ENCODE peak calls at places on chromosome 19, in eight cellular contexts. Q is AG09309; U is stimulated activated CD8-positive, alpha-beta memory T cell treated with anti-CD3 and anti-CD28 coated beads, Interleukin-7, amount 100 ng/mL, for 24 hours; W is SW480; E is T follicular helper cell; C is transverse colon; V is activated T-cell treated with anti-CD3 and anti-CD28 coated beads, Interleukin-2, amount 50 U/mL, for 1 hour; G is activated naive CD8-positive, alpha-beta T cell treated with anti-CD3 and anti-CD28 coated beads for 36 hours. M is an unnamed sample.

GRCh38 chr19:15292847-15293582 is 39.3 kb downstream of the BRD4 start:
- DNase-seq in V (no peak), C (no peak), W (no peak), G (no peak), Q (no peak), U (no peak), E (no peak), M (no peak)

GRCh38 chr19:49679832-49680472 is 2.9 kb downstream of the PRMT1 start:
- DNase-seq in W (no peak), V (no peak), U (no peak), Q (no peak), E (no peak), C (no peak), G (no peak), M (no peak)

GRCh38 chr19:18995804-18996241 is 37.5 kb downstream of the SUGP2 start:
- DNase-seq in U (no peak), C (peak; percentile 17), W (peak; percentile 78), G (peak; percentile 21), V (no peak), Q (peak; percentile 62), E (no peak), M (no peak)

GRCh38 chr19:8237026-8237425 is 27.9 kb downstream of the CERS4 start:
- DNase-seq in E (no peak), V (no peak), W (no peak), Q (no peak), G (no peak), C (no peak), U (no peak), M (no peak)

GRCh38 chr19:1977116-1977515 is 36.1 kb downstream of the CSNK1G2 start:
- DNase-seq in V (no peak), W (no peak), Q (no peak), G (no peak), C (no peak), U (no peak), E (no peak), M (no peak)

GRCh38 chr19:3366761-3367571 is 583 bp downstream of the NFIC start:
- DNase-seq in V (no peak), G (peak; percentile 29), E (no peak), Q (no peak), C (peak; percentile 54), W (no peak), U (no peak), M (no peak)

GRCh38 chr19:40688987-40689338 is 1.5 kb downstream of the NUMBL start:
- DNase-seq in G (no peak), C (no peak), E (no peak), W (no peak), U (no peak), Q (no peak), V (no peak), M (no peak)

GRCh38 chr19:2540646-2541454 is 64.9 kb downstream of the GADD45B start:
- DNase-seq in C (peak; percentile 82), Q (peak; percentile 91), E (no peak), G (no peak), V (no peak), W (peak; percentile 94), U (no peak), M (peak; percentile 95)

GRCh38 chr19:58084596-58085347 is 13.3 kb downstream of the ZSCAN18 start:
- DNase-seq in Q (no peak), V (no peak), G (no peak), E (no peak), W (no peak), C (no peak), U (no peak), M (no peak)

GRCh38 chr19:10086032-10086903 is at the start of gene SHFL:
- DNase-seq in E (peak; percentile 77), W (peak; percentile 58), Q (no peak), V (peak; percentile 89), U (peak; percentile 47), G (peak; percentile 89), C (peak; percentile 88), M (peak; percentile 75)

GRCh38 chr19:40523322-40524047 is 53.2 kb upstream of the SHKBP1 start:
- DNase-seq in W (peak; percentile 87), C (peak; percentile 88), V (peak; percentile 41), G (peak; percentile 57), U (peak; percentile 21), E (peak; percentile 12), Q (peak; percentile 3), M (peak; percentile 85)

GRCh38 chr19:46974181-46974580 is 45.5 kb upstream of the NPAS1 start:
- DNase-seq in U (no peak), G (no peak), W (no peak), V (no peak), Q (no peak), C (no peak), E (no peak), M (no peak)

GRCh38 chr19:8611890-8612806 is 1.6 kb upstream of the ADAMTS10 start:
- DNase-seq in W (peak; percentile 60), C (peak; percentile 35), Q (peak; percentile 56), G (no peak), V (no peak), E (no peak), U (no peak), M (no peak)

GRCh38 chr19:42402376-42403116 is 12.4 kb upstream of the CNFN start:
- DNase-seq in W (no peak), C (no peak), E (no peak), G (no peak), U (no peak), V (no peak), Q (no peak), M (no peak)

GRCh38 chr19:46629546-46630025 is 4.7 kb upstream of the PTGIR start:
- DNase-seq in E (no peak), Q (no peak), U (no peak), W (no peak), V (no peak), G (no peak), C (no peak), M (no peak)

GRCh38 chr19:36266375-36266961 is 51.6 kb downstream of the ZNF146 start:
- DNase-seq in U (no peak), W (no peak), C (no peak), G (no peak), V (no peak), Q (no peak), E (no peak), M (no peak)

GRCh38 chr19:4130635-4131438 is 6.9 kb upstream of the MAP2K2 start:
- DNase-seq in G (no peak), W (peak; percentile 76), V (no peak), E (no peak), U (no peak), Q (no peak), C (peak; percentile 39), M (peak; percentile 49)

GRCh38 chr19:31258211-31259052 is 90.8 kb downstream of the TSHZ3 start:
- DNase-seq in U (no peak), C (no peak), W (no peak), G (no peak), V (no peak), E (no peak), Q (no peak), M (no peak)

GRCh38 chr19:2055871-2056809 is 5.1 kb upstream of the MKNK2 start:
- DNase-seq in V (no peak), U (no peak), W (peak; percentile 63), E (no peak), C (peak; percentile 74), G (no peak), Q (peak; percentile 49), M (no peak)

GRCh38 chr19:28468701-28469459 is 744.1 kb downstream of the UQCRFS1 start:
- DNase-seq in U (no peak), E (no peak), V (peak; percentile 18), W (peak; percentile 67), C (peak; percentile 75), G (peak; percentile 13), Q (peak; percentile 55), M (peak; percentile 33)

GRCh38 chr19:18476507-18477041 is 38.6 kb upstream of the ISYNA1 start:
- DNase-seq in V (no peak), W (no peak), G (no peak), C (no peak), E (no peak), U (no peak), Q (no peak), M (no peak)

GRCh38 chr19:53545271-53546065 is 7.5 kb downstream of the ZNF331 start:
- DNase-seq in U (no peak), E (no peak), G (no peak), Q (peak; percentile 78), C (no peak), W (no peak), V (no peak), M (peak; percentile 28)

GRCh38 chr19:45323671-45324081 is 1.0 kb upstream of the CKM start:
- DNase-seq in W (no peak), U (no peak), C (peak; percentile 14), E (no peak), Q (no peak), V (no peak), G (no peak), M (no peak)

GRCh38 chr19:55255618-55256423 is 3.0 kb downstream of the PPP6R1 start:
- DNase-seq in U (no peak), G (peak; percentile 73), Q (no peak), C (peak; percentile 42), E (peak; percentile 18), W (no peak), V (peak; percentile 48), M (no peak)

M was measured in LoVo.